ENCODE peak calls at places on chromosomes 3 and 15, in seven cellular contexts. One of them, this sample, is unnamed.

GRCh38 chr3:14522768-14523167 is 17.4 kb downstream of the GRIP2 start:
- DNase-seq in HuH-7: no peak
- DNase-seq in activated gamma-delta T cell treated with Interleukin-2 at 50 U/mL for 16 hours: no peak
- DNase-seq in lung: no peak
- DNase-seq in NCI-H460: no peak
- DNase-seq in Right ventricle myocardium superior: no peak
- DNase-seq in T-helper 1 cell: no peak
- DNase-seq in this sample: no peak

GRCh38 chr3:129855454-129856419 is 37.8 kb downstream of the TMCC1 start:
- DNase-seq in HuH-7: no peak
- DNase-seq in activated gamma-delta T cell treated with Interleukin-2 at 50 U/mL for 16 hours: no peak
- DNase-seq in Right ventricle myocardium superior: no peak
- DNase-seq in NCI-H460: peak
- DNase-seq in lung: no peak
- DNase-seq in T-helper 1 cell: no peak
- DNase-seq in this sample: no peak

GRCh38 chr3:14389133-14390115 is 13.0 kb upstream of the SLC6A6 start:
- DNase-seq in activated gamma-delta T cell treated with Interleukin-2 at 50 U/mL for 16 hours: no peak
- DNase-seq in HuH-7: no peak
- DNase-seq in Right ventricle myocardium superior: no peak
- DNase-seq in T-helper 1 cell: no peak
- DNase-seq in lung: no peak
- DNase-seq in NCI-H460: no peak
- DNase-seq in this sample: no peak

GRCh38 chr15:31459011-31459748 is 132.5 kb downstream of the KLF13 start:
- DNase-seq in HuH-7: no peak
- DNase-seq in T-helper 1 cell: no peak
- DNase-seq in Right ventricle myocardium superior: no peak
- DNase-seq in activated gamma-delta T cell treated with Interleukin-2 at 50 U/mL for 16 hours: no peak
- DNase-seq in lung: no peak
- DNase-seq in NCI-H460: no peak
- DNase-seq in this sample: peak

GRCh38 chr15:65896231-65896630 is 26.9 kb downstream of the RAB11A start:
- DNase-seq in Right ventricle myocardium superior: no peak
- DNase-seq in lung: no peak
- DNase-seq in NCI-H460: no peak
- DNase-seq in HuH-7: no peak
- DNase-seq in activated gamma-delta T cell treated with Interleukin-2 at 50 U/mL for 16 hours: no peak
- DNase-seq in T-helper 1 cell: no peak
- DNase-seq in this sample: no peak

GRCh38 chr3:130085881-130086280 is 4.2 kb downstream of the ALG1L2 start:
- DNase-seq in Right ventricle myocardium superior: no peak
- DNase-seq in activated gamma-delta T cell treated with Interleukin-2 at 50 U/mL for 16 hours: no peak
- DNase-seq in NCI-H460: no peak
- DNase-seq in T-helper 1 cell: no peak
- DNase-seq in lung: no peak
- DNase-seq in HuH-7: no peak
- DNase-seq in this sample: no peak

GRCh38 chr3:156334841-156335545 is 214.6 kb downstream of the KCNAB1 start:
- DNase-seq in lung: no peak
- DNase-seq in T-helper 1 cell: no peak
- DNase-seq in NCI-H460: no peak
- DNase-seq in activated gamma-delta T cell treated with Interleukin-2 at 50 U/mL for 16 hours: no peak
- DNase-seq in HuH-7: no peak
- DNase-seq in Right ventricle myocardium superior: no peak
- DNase-seq in this sample: no peak

GRCh38 chr3:61724183-61724582 is 162.8 kb downstream of the PTPRG start:
- DNase-seq in T-helper 1 cell: no peak
- DNase-seq in HuH-7: no peak
- DNase-seq in activated gamma-delta T cell treated with Interleukin-2 at 50 U/mL for 16 hours: no peak
- DNase-seq in NCI-H460: no peak
- DNase-seq in Right ventricle myocardium superior: no peak
- DNase-seq in lung: no peak
- DNase-seq in this sample: no peak

GRCh38 chr15:40723919-40724318 is 28.9 kb downstream of the RAD51 start:
- DNase-seq in lung: no peak
- DNase-seq in NCI-H460: no peak
- DNase-seq in activated gamma-delta T cell treated with Interleukin-2 at 50 U/mL for 16 hours: no peak
- DNase-seq in HuH-7: no peak
- DNase-seq in T-helper 1 cell: no peak
- DNase-seq in Right ventricle myocardium superior: no peak
- DNase-seq in this sample: no peak

GRCh38 chr3:58433400-58434169 is at the start of gene PDHB:
- DNase-seq in T-helper 1 cell: peak
- DNase-seq in NCI-H460: peak
- DNase-seq in HuH-7: peak
- DNase-seq in Right ventricle myocardium superior: peak
- DNase-seq in activated gamma-delta T cell treated with Interleukin-2 at 50 U/mL for 16 hours: peak
- DNase-seq in lung: peak
- DNase-seq in this sample: peak

GRCh38 chr3:74904646-74905045 is 290.2 kb upstream of the CNTN3 start:
- DNase-seq in HuH-7: no peak
- DNase-seq in T-helper 1 cell: no peak
- DNase-seq in activated gamma-delta T cell treated with Interleukin-2 at 50 U/mL for 16 hours: no peak
- DNase-seq in Right ventricle myocardium superior: no peak
- DNase-seq in NCI-H460: no peak
- DNase-seq in lung: no peak
- DNase-seq in this sample: no peak

GRCh38 chr15:38216763-38217162 is 35.9 kb upstream of the SPRED1 start:
- DNase-seq in NCI-H460: peak
- DNase-seq in lung: no peak
- DNase-seq in HuH-7: no peak
- DNase-seq in activated gamma-delta T cell treated with Interleukin-2 at 50 U/mL for 16 hours: no peak
- DNase-seq in T-helper 1 cell: no peak
- DNase-seq in Right ventricle myocardium superior: no peak
- DNase-seq in this sample: no peak

GRCh38 chr15:50774450-50774849 is 8.9 kb upstream of the SPPL2A start:
- DNase-seq in HuH-7: peak
- DNase-seq in NCI-H460: no peak
- DNase-seq in T-helper 1 cell: no peak
- DNase-seq in activated gamma-delta T cell treated with Interleukin-2 at 50 U/mL for 16 hours: no peak
- DNase-seq in lung: no peak
- DNase-seq in Right ventricle myocardium superior: no peak
- DNase-seq in this sample: no peak

This sample was measured in osteocyte.